ENCODE peak calls at places on chromosomes 2 and 18, in six cellular contexts. One of them, this sample, is unnamed.

GRCh38 chr18:11808001-11808855 is 43.0 kb upstream of the CHMP1B start:
- DNase-seq in Panc1: peak; percentile 59
- DNase-seq in AG04449: no peak
- DNase-seq in CD8-positive, alpha-beta T cell: no peak
- DNase-seq in BJ: no peak
- DNase-seq in foreskin fibroblast: peak; percentile 9
- DNase-seq in this sample: no peak

GRCh38 chr18:23306842-23307241 is 146.2 kb upstream of the RIOK3 start:
- DNase-seq in Panc1: no peak
- DNase-seq in AG04449: no peak
- DNase-seq in CD8-positive, alpha-beta T cell: peak; percentile 55
- DNase-seq in BJ: no peak
- DNase-seq in foreskin fibroblast: no peak
- DNase-seq in this sample: no peak

GRCh38 chr2:223041527-223042109 is 10.4 kb upstream of the KCNE4 start:
- DNase-seq in Panc1: peak; percentile 30
- DNase-seq in AG04449: peak; percentile 99
- DNase-seq in CD8-positive, alpha-beta T cell: no peak
- DNase-seq in BJ: peak; percentile 94
- DNase-seq in foreskin fibroblast: peak; percentile 96
- DNase-seq in this sample: peak; percentile 83

GRCh38 chr2:73292316-73292905 is 937 bp downstream of the EGR4 start:
- DNase-seq in Panc1: no peak
- DNase-seq in AG04449: no peak
- DNase-seq in CD8-positive, alpha-beta T cell: no peak
- DNase-seq in BJ: no peak
- DNase-seq in foreskin fibroblast: no peak
- DNase-seq in this sample: no peak

GRCh38 chr2:160054984-160055725 is 7.3 kb downstream of the PLA2R1 start:
- DNase-seq in Panc1: no peak
- DNase-seq in AG04449: no peak
- DNase-seq in CD8-positive, alpha-beta T cell: no peak
- DNase-seq in BJ: peak; percentile 53
- DNase-seq in foreskin fibroblast: peak; percentile 88
- DNase-seq in this sample: peak; percentile 56

GRCh38 chr18:60404686-60405085 is 32.1 kb upstream of the MC4R start:
- DNase-seq in Panc1: no peak
- DNase-seq in AG04449: no peak
- DNase-seq in CD8-positive, alpha-beta T cell: no peak
- DNase-seq in BJ: no peak
- DNase-seq in foreskin fibroblast: no peak
- DNase-seq in this sample: no peak

GRCh38 chr2:20635698-20636584 is 15.0 kb downstream of the HS1BP3 start:
- DNase-seq in Panc1: no peak
- DNase-seq in AG04449: no peak
- DNase-seq in CD8-positive, alpha-beta T cell: peak; percentile 39
- DNase-seq in BJ: no peak
- DNase-seq in foreskin fibroblast: peak; percentile 96
- DNase-seq in this sample: no peak

GRCh38 chr2:238904716-238905115 is 56.8 kb downstream of the TWIST2 start:
- DNase-seq in Panc1: no peak
- DNase-seq in AG04449: no peak
- DNase-seq in CD8-positive, alpha-beta T cell: no peak
- DNase-seq in BJ: no peak
- DNase-seq in foreskin fibroblast: no peak
- DNase-seq in this sample: no peak

GRCh38 chr18:8847900-8848299 is 142.5 kb downstream of the MTCL1 start:
- DNase-seq in Panc1: no peak
- DNase-seq in AG04449: no peak
- DNase-seq in CD8-positive, alpha-beta T cell: no peak
- DNase-seq in BJ: no peak
- DNase-seq in foreskin fibroblast: peak; percentile 23
- DNase-seq in this sample: no peak

DNA sequence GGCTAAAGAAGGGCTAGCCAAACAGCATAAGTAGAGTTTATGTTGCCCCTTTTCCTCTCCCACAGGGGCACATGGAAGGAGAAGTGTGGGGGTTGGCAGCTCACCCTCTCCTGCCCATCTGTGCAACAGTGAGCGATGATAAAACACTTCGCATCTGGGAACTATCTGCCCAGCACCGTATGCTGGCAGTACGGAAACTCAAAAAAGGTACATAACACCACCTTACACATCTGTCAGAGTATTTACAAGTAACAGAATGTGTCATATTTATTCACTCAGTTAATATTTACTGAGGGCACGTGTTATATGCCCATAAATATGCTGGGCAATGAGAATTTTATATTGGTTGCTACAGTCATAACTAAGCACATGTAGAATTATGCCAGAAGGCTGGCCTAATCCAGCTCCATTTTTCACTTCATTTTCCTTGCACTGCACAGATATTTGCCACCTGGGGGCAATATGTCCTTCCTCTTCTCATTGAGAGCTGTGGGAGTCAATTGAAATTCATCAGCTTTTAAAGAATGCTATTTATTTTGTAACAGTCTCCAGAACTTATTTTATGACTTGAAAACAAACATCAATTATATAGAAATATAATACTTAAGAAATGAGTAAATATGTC is 150.6 kb downstream of the RTN4 start:
- DNase-seq in Panc1: no peak
- DNase-seq in AG04449: no peak
- DNase-seq in CD8-positive, alpha-beta T cell: no peak
- DNase-seq in BJ: no peak
- DNase-seq in foreskin fibroblast: peak; percentile 87
- DNase-seq in this sample: peak; percentile 47
- TF ChIP-seq CTCF in Panc1: peak; percentile 79
- TF ChIP-seq CTCF in AG04449: peak; percentile 52
- TF ChIP-seq CTCF in CD8-positive, alpha-beta T cell: peak; percentile 25
- TF ChIP-seq CTCF in BJ: peak; percentile 70
- TF ChIP-seq CTCF in foreskin fibroblast: peak; percentile 64
- TF ChIP-seq CTCF in this sample: peak; percentile 60

GRCh38 chr18:24426073-24426397 is 435 bp upstream of the IMPACT start:
- DNase-seq in Panc1: no peak
- DNase-seq in AG04449: no peak
- DNase-seq in CD8-positive, alpha-beta T cell: no peak
- DNase-seq in BJ: no peak
- DNase-seq in foreskin fibroblast: no peak
- DNase-seq in this sample: no peak

GRCh38 chr18:24426398-24427294 is at the start of gene IMPACT:
- DNase-seq in Panc1: no peak
- DNase-seq in AG04449: no peak
- DNase-seq in CD8-positive, alpha-beta T cell: peak; percentile 70
- DNase-seq in BJ: no peak
- DNase-seq in foreskin fibroblast: peak; percentile 93
- DNase-seq in this sample: peak; percentile 32

GRCh38 chr18:24429188-24429587 is 2.7 kb downstream of the IMPACT start:
- DNase-seq in Panc1: no peak
- DNase-seq in AG04449: no peak
- DNase-seq in CD8-positive, alpha-beta T cell: no peak
- DNase-seq in BJ: no peak
- DNase-seq in foreskin fibroblast: no peak
- DNase-seq in this sample: no peak

GRCh38 chr18:24428709-24429108 is 2.2 kb downstream of the IMPACT start:
- DNase-seq in Panc1: no peak
- DNase-seq in AG04449: no peak
- DNase-seq in CD8-positive, alpha-beta T cell: no peak
- DNase-seq in BJ: no peak
- DNase-seq in foreskin fibroblast: no peak
- DNase-seq in this sample: no peak

DNA sequence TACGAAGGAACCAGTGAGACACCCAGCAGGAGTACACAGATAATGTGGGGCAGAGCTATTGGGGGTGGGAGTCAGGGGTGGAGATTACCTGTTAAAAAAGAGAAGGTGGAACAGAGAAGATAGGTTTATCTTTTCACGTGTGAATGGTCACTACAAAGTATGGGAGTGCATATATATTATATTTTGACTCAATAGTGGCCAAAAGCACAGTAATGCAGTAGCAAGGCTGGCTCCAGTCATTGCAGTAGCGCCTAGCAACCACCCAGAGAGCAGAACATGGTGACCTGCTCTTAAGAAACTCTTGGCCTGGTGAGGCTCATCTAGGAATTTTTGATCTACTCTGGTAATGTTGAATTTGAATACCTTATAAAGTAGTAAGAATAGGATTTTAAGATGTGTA is 1.0 kb downstream of the IMPACT start:
- DNase-seq in Panc1: no peak
- DNase-seq in AG04449: no peak
- DNase-seq in CD8-positive, alpha-beta T cell: no peak
- DNase-seq in BJ: no peak
- DNase-seq in foreskin fibroblast: peak; percentile 41
- DNase-seq in this sample: no peak
- H3K4me3 ChIP-seq in Panc1: peak overlapping the region; percentile 72
- H3K4me3 ChIP-seq in AG04449: peak overlapping the region; percentile 77
- H3K4me3 ChIP-seq in CD8-positive, alpha-beta T cell: peak overlapping the region; percentile 73
- H3K4me3 ChIP-seq in BJ: peak overlapping the region; percentile 82
- H3K4me3 ChIP-seq in foreskin fibroblast: peak overlapping the region; percentile 65
- H3K4me3 ChIP-seq in this sample: peak overlapping the region; percentile 78

GRCh38 chr2:215264374-215264773 is 47.5 kb upstream of the ATIC start:
- DNase-seq in Panc1: no peak
- DNase-seq in AG04449: no peak
- DNase-seq in CD8-positive, alpha-beta T cell: no peak
- DNase-seq in BJ: no peak
- DNase-seq in foreskin fibroblast: no peak
- DNase-seq in this sample: no peak

GRCh38 chr2:215270118-215270451 is 41.8 kb upstream of the ATIC start:
- DNase-seq in Panc1: no peak
- DNase-seq in AG04449: no peak
- DNase-seq in CD8-positive, alpha-beta T cell: no peak
- DNase-seq in BJ: no peak
- DNase-seq in foreskin fibroblast: no peak
- DNase-seq in this sample: no peak

GRCh38 chr2:215271466-215271865 is 40.4 kb upstream of the ATIC start:
- DNase-seq in Panc1: no peak
- DNase-seq in AG04449: no peak
- DNase-seq in CD8-positive, alpha-beta T cell: no peak
- DNase-seq in BJ: no peak
- DNase-seq in foreskin fibroblast: no peak
- DNase-seq in this sample: no peak

GRCh38 chr2:215272918-215273317 is 38.9 kb upstream of the ATIC start:
- DNase-seq in Panc1: no peak
- DNase-seq in AG04449: no peak
- DNase-seq in CD8-positive, alpha-beta T cell: no peak
- DNase-seq in BJ: no peak
- DNase-seq in foreskin fibroblast: no peak
- DNase-seq in this sample: no peak

GRCh38 chr2:215269397-215270117 is 42.3 kb upstream of the ATIC start:
- DNase-seq in Panc1: peak; percentile 47
- DNase-seq in AG04449: peak; percentile 21
- DNase-seq in CD8-positive, alpha-beta T cell: peak; percentile 55
- DNase-seq in BJ: peak; percentile 32
- DNase-seq in foreskin fibroblast: peak; percentile 83
- DNase-seq in this sample: peak; percentile 63
- TF ChIP-seq CTCF in Panc1: peak; percentile 90
- TF ChIP-seq CTCF in AG04449: peak; percentile 64
- TF ChIP-seq CTCF in CD8-positive, alpha-beta T cell: peak; percentile 91
- TF ChIP-seq CTCF in BJ: peak; percentile 77
- TF ChIP-seq CTCF in foreskin fibroblast: peak; percentile 72
- TF ChIP-seq CTCF in this sample: peak; percentile 69

DNA sequence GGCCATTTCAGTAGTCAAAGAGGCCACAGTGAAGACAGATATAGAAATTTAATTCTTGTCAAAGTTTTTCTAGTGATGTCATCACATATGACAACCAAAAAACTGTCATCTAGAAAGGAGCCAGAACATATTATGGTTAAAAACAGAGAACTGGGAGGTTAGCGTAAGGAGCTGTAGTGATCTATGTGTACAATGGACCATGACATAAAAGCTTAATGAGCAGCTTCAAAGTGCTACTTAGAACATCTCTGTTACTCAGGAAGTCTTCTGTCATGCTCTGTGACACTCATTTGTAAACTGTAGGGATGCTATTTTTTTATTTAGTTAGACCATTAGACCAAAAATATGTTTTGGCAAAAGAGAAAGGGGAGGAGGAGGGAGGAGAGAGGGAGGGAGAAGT is 57.3 kb downstream of the CMPK2 start:
- DNase-seq in Panc1: no peak
- DNase-seq in AG04449: no peak
- DNase-seq in CD8-positive, alpha-beta T cell: no peak
- DNase-seq in BJ: no peak
- DNase-seq in foreskin fibroblast: no peak
- DNase-seq in this sample: no peak
- H3K4me3 ChIP-seq in Panc1: no peak overlapping the region
- H3K4me3 ChIP-seq in AG04449: no peak overlapping the region
- H3K4me3 ChIP-seq in CD8-positive, alpha-beta T cell: no peak overlapping the region
- H3K4me3 ChIP-seq in BJ: no peak overlapping the region
- H3K4me3 ChIP-seq in foreskin fibroblast: no peak overlapping the region
- H3K4me3 ChIP-seq in this sample: no peak overlapping the region

GRCh38 chr18:62944454-62944853 is 229.1 kb downstream of the PHLPP1 start:
- DNase-seq in Panc1: no peak
- DNase-seq in AG04449: no peak
- DNase-seq in CD8-positive, alpha-beta T cell: no peak
- DNase-seq in BJ: no peak
- DNase-seq in foreskin fibroblast: peak; percentile 23
- DNase-seq in this sample: no peak
- TF ChIP-seq CTCF in Panc1: no peak
- TF ChIP-seq CTCF in AG04449: no peak
- TF ChIP-seq CTCF in CD8-positive, alpha-beta T cell: no peak
- TF ChIP-seq CTCF in BJ: no peak
- TF ChIP-seq CTCF in foreskin fibroblast: no peak
- TF ChIP-seq CTCF in this sample: no peak

DNA sequence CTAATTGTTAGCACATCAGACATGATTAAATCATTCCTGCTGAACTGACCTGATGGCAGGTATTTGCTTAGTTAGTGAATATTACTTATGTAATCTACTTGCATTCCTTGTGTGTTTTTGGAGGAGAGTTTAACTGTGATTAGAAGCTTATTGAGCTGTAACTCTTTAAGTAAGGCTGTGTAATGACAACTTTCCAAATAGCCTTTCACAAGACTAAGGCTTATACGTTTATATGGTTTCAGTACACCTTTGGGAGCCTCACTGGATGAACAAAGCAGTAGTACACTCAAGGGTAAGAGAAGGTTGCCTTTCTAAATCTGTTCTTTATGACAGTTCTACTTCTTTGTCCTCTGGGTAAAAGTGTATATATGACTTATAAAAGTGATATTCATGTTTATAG is 4.3 kb downstream of the ITPRID2 start:
- DNase-seq in Panc1: no peak
- DNase-seq in AG04449: no peak
- DNase-seq in CD8-positive, alpha-beta T cell: no peak
- DNase-seq in BJ: no peak
- DNase-seq in foreskin fibroblast: no peak
- DNase-seq in this sample: no peak
- H3K4me3 ChIP-seq in Panc1: peak overlapping the region; percentile 72
- H3K4me3 ChIP-seq in AG04449: peak overlapping the region; percentile 9
- H3K4me3 ChIP-seq in CD8-positive, alpha-beta T cell: no peak overlapping the region
- H3K4me3 ChIP-seq in BJ: no peak overlapping the region
- H3K4me3 ChIP-seq in foreskin fibroblast: peak overlapping the region; percentile 8
- H3K4me3 ChIP-seq in this sample: peak overlapping the region; percentile 94

This sample was measured in HFF-Myc.